ENCODE peak calls at places on chromosomes 13 and 19, in nine cellular contexts. M is HFFc6; Z is fibroblast of pulmonary artery; E is upper lobe of left lung; R is CD8-positive, alpha-beta T cell; T is mesothelial cell of epicardium; O is MCF 10A; X is CD4-positive, alpha-beta T cell; Q is fibroblast of lung. C is an unnamed sample.

GRCh38 chr13:36549126-36549702 is 116.9 kb downstream of the CCNA1 start:
- DNase-seq in O (peak; percentile 15), Q (no peak), E (no peak), Z (no peak), T (no peak), R (no peak), X (no peak), M (no peak), C (no peak)

GRCh38 chr13:77002590-77003190 is 10.8 kb downstream of the CLN5 start:
- DNase-seq in R (no peak), M (peak; percentile 45), X (no peak), O (peak; percentile 49), Q (peak; percentile 61), Z (peak; percentile 65), T (no peak), E (no peak), C (no peak)

GRCh38 chr13:33182729-33183128 is 102.8 kb downstream of the STARD13 start:
- DNase-seq in R (no peak), X (no peak), E (no peak), M (no peak), Z (no peak), Q (no peak), T (no peak), O (no peak), C (no peak)

GRCh38 chr13:30257433-30258099 is 49.8 kb downstream of the KATNAL1 start:
- DNase-seq in M (no peak), R (no peak), O (no peak), Q (no peak), T (no peak), E (no peak), X (no peak), Z (no peak), C (no peak)

GRCh38 chr13:59261928-59262488 is 901.7 kb downstream of the DIAPH3 start:
- DNase-seq in X (no peak), M (no peak), R (no peak), T (no peak), Z (peak; percentile 53), E (no peak), O (peak; percentile 31), Q (peak; percentile 50), C (no peak)

GRCh38 chr19:35344511-35345031 is 3.1 kb upstream of the FFAR1 start:
- DNase-seq in X (no peak), Z (no peak), O (no peak), R (no peak), M (no peak), Q (no peak), E (peak; percentile 13), T (no peak), C (no peak)

GRCh38 chr19:30066781-30067759 is 125.0 kb downstream of the URI1 start:
- DNase-seq in Q (no peak), O (no peak), M (no peak), E (no peak), X (no peak), R (no peak), T (no peak), Z (no peak), C (no peak)

GRCh38 chr19:38385804-38386257 is 2.0 kb downstream of the GGN start:
- DNase-seq in Q (no peak), Z (no peak), O (no peak), R (no peak), E (no peak), T (no peak), M (no peak), X (no peak), C (no peak)

DNA sequence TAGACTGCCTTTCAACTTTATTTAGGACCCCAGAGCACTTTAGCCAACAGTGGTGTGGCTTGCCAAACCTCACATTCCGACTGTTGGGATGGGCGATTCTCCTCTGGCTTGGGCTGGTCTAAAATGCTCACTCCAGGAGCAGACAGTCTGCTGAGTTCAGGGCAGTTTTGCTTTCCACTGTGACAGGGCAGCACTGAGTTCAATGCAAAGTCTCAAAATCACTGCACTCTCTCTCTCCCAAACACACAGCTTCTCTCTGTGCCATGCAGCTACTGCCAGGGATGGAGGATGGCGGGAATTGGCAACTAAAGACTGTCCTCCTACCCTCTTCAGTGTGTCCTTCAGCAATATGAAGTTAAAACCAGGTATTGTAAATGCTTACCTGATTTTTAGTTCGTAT is 13.2 kb downstream of the NAPSA start:
- DNase-seq in M (no peak), R (no peak), E (no peak), X (no peak), O (no peak), Z (no peak), Q (no peak), T (no peak), C (no peak)
- TF ChIP-seq CTCF in M (no peak), R (no peak), E (no peak), X (no peak), O (no peak), Z (no peak), Q (no peak), T (no peak), C (no peak)

GRCh38 chr19:5237190-5237780 is 103.3 kb downstream of the PTPRS start:
- DNase-seq in O (no peak), E (no peak), T (no peak), M (no peak), R (no peak), Q (no peak), Z (no peak), X (no peak), C (no peak)
- TF ChIP-seq CTCF in O (no peak), E (no peak), T (no peak), M (no peak), R (no peak), Q (no peak), Z (no peak), X (no peak), C (no peak)

GRCh38 chr13:51249767-51250741 is 27.9 kb downstream of the FAM124A start:
- DNase-seq in Q (no peak), Z (no peak), M (no peak), E (no peak), R (no peak), T (no peak), X (no peak), O (peak; percentile 20), C (no peak)
- TF ChIP-seq CTCF in Q (peak; percentile 45), Z (peak; percentile 50), M (peak; percentile 71), E (no peak), R (no peak), T (peak; percentile 24), X (no peak), O (no peak), C (peak; percentile 55)

GRCh38 chr19:33705090-33705847 is 83.5 kb downstream of the CHST8 start:
- DNase-seq in T (no peak), Z (no peak), M (no peak), R (no peak), O (no peak), X (no peak), Q (no peak), E (peak; percentile 15), C (no peak)
- TF ChIP-seq CTCF in T (no peak), Z (no peak), M (no peak), R (no peak), O (no peak), X (no peak), Q (no peak), E (no peak), C (peak; percentile 24)

GRCh38 chr13:107299717-107300116 is 731.8 kb upstream of the ARGLU1 start:
- DNase-seq in Z (no peak), R (no peak), M (no peak), T (no peak), E (no peak), X (no peak), Q (no peak), O (no peak), C (no peak)

GRCh38 chr13:107305178-107305577 is 737.2 kb upstream of the ARGLU1 start:
- DNase-seq in Z (no peak), M (no peak), O (no peak), E (no peak), T (no peak), R (no peak), X (no peak), Q (no peak), C (no peak)

GRCh38 chr13:107296804-107297203 is 728.9 kb upstream of the ARGLU1 start:
- DNase-seq in T (no peak), E (no peak), Q (peak; percentile 26), M (no peak), R (no peak), O (peak; percentile 20), Z (peak; percentile 20), X (no peak), C (no peak)

GRCh38 chr13:107301724-107302374 is 733.9 kb upstream of the ARGLU1 start:
- DNase-seq in Q (peak; percentile 26), T (no peak), R (no peak), E (no peak), Z (peak; percentile 31), X (no peak), O (peak; percentile 27), M (no peak), C (no peak)
- TF ChIP-seq CTCF in Q (peak; percentile 18), T (no peak), R (no peak), E (no peak), Z (peak; percentile 16), X (no peak), O (no peak), M (no peak), C (peak; percentile 16)

GRCh38 chr13:42041684-42042035 is 6.8 kb upstream of the DGKH start:
- DNase-seq in T (no peak), Z (peak; percentile 73), M (peak; percentile 78), O (peak; percentile 75), Q (peak; percentile 71), R (no peak), X (no peak), E (peak; percentile 73), C (peak; percentile 37)
- TF ChIP-seq CTCF in T (no peak), Z (peak; percentile 79), M (peak; percentile 71), O (peak; percentile 54), Q (peak; percentile 84), R (no peak), X (no peak), E (peak; percentile 48), C (peak; percentile 51)

GRCh38 chr13:22903925-22904324 is 276.9 kb upstream of the SGCG start:
- DNase-seq in O (no peak), Q (no peak), R (no peak), X (no peak), Z (no peak), M (no peak), E (no peak), T (no peak), C (no peak)
- TF ChIP-seq CTCF in O (no peak), Q (no peak), R (no peak), X (no peak), Z (no peak), M (no peak), E (no peak), T (no peak), C (no peak)